ENCODE peak calls at places on chromosomes 1 and 21, in nine cellular contexts. Q is BE2C; H is NCI-H226; I is memory B cell; C is activated naive CD4-positive, alpha-beta T cell treated with anti-CD3 and anti-CD28 coated beads, Interleukin-2, amount 10 ng/mL, durations not matched to agents 7 days and 5 days; G is Caki2; R is T-cell; Y is A549; A is HT-29. N is an unnamed sample.

GRCh38 chr1:161946071-161946987 is 77.3 kb downstream of the OLFML2B start:
- DNase-seq in Q (no peak), Y (no peak), C (no peak), I (no peak), A (no peak), H (no peak), R (no peak), G (no peak), N (no peak)

GRCh38 chr1:205255941-205256780 is 28.4 kb downstream of the TMCC2 start:
- DNase-seq in A (peak; percentile 94), I (peak; percentile 80), Q (peak; percentile 90), G (peak; percentile 76), Y (peak; percentile 82), H (peak; percentile 57), C (peak; percentile 91), R (peak; percentile 69), N (peak; percentile 82)

GRCh38 chr1:202274611-202275010 is 67.1 kb downstream of the UBE2T start:
- DNase-seq in G (no peak), H (no peak), I (no peak), C (peak; percentile 66), A (peak; percentile 63), Y (peak; percentile 54), Q (peak; percentile 70), R (peak; percentile 19), N (peak; percentile 17)

GRCh38 chr1:151062738-151063371 is 2.7 kb downstream of the MLLT11 start:
- DNase-seq in C (no peak), Y (peak; percentile 62), I (no peak), H (peak; percentile 90), Q (peak; percentile 45), G (peak; percentile 70), R (no peak), A (no peak), N (peak; percentile 70)

GRCh38 chr1:175481126-175482071 is 262.0 kb downstream of the TNR start:
- DNase-seq in I (peak; percentile 46), C (no peak), H (no peak), A (peak; percentile 40), R (no peak), Q (no peak), Y (peak; percentile 12), G (peak; percentile 13), N (no peak)

GRCh38 chr1:59290173-59290954 is 6.5 kb upstream of the FGGY start:
- DNase-seq in C (peak; percentile 37), Y (peak; percentile 68), A (peak; percentile 86), R (no peak), G (peak; percentile 54), Q (peak; percentile 25), H (peak; percentile 35), I (no peak), N (peak; percentile 74)

GRCh38 chr21:34537838-34538237 is 25.8 kb upstream of the KCNE1 start:
- DNase-seq in C (no peak), A (no peak), H (peak; percentile 10), G (no peak), I (no peak), Q (no peak), R (no peak), Y (no peak), N (no peak)

GRCh38 chr1:61842863-61843514 is 100.7 kb downstream of the PATJ start:
- DNase-seq in R (no peak), Q (peak; percentile 11), G (peak; percentile 13), C (no peak), H (no peak), Y (peak; percentile 2), A (peak; percentile 19), I (no peak), N (no peak)

GRCh38 chr21:43893536-43894205 is 28.6 kb downstream of the AGPAT3 start:
- DNase-seq in Q (no peak), G (no peak), A (no peak), R (no peak), I (no peak), Y (no peak), C (no peak), H (no peak), N (no peak)

GRCh38 chr1:51752073-51752948 is 126.2 kb downstream of the NRDC start:
- DNase-seq in H (no peak), Q (no peak), A (no peak), I (no peak), C (no peak), R (no peak), Y (no peak), G (no peak), N (no peak)

GRCh38 chr21:34205811-34206635 is 132.6 kb downstream of the MRPS6 start:
- DNase-seq in I (no peak), C (no peak), A (no peak), G (no peak), Q (no peak), Y (no peak), H (no peak), R (no peak), N (no peak)

GRCh38 chr1:234620272-234620711 is 10.3 kb upstream of the IRF2BP2 start:
- DNase-seq in R (no peak), H (no peak), A (no peak), G (no peak), C (no peak), Y (no peak), I (no peak), Q (no peak), N (no peak)

GRCh38 chr1:173295391-173295790 is 88.3 kb upstream of the TNFSF4 start:
- DNase-seq in A (no peak), I (no peak), G (no peak), C (no peak), R (no peak), Y (no peak), H (no peak), Q (no peak), N (no peak)

GRCh38 chr1:159163609-159164008 is 7.8 kb upstream of the CADM3 start:
- DNase-seq in H (no peak), I (no peak), A (no peak), Q (no peak), Y (no peak), G (no peak), R (no peak), C (no peak), N (no peak)

GRCh38 chr1:111197598-111198289 is 2.7 kb downstream of the DENND2D start:
- DNase-seq in A (peak; percentile 53), Y (peak; percentile 43), I (no peak), C (peak; percentile 79), Q (peak; percentile 43), H (peak; percentile 18), R (peak; percentile 69), G (no peak), N (no peak)

GRCh38 chr1:109880961-109881894 is 29.4 kb upstream of the CSF1 start:
- DNase-seq in A (no peak), R (no peak), C (no peak), H (peak; percentile 70), Q (no peak), G (no peak), Y (no peak), I (no peak), N (no peak)

GRCh38 chr1:40309374-40310128 is 7.5 kb downstream of the COL9A2 start:
- DNase-seq in Q (no peak), Y (no peak), C (no peak), R (no peak), A (no peak), H (no peak), I (no peak), G (no peak), N (no peak)

GRCh38 chr21:45555251-45555556 is 13.0 kb upstream of the SLC19A1 start:
- DNase-seq in Y (no peak), A (no peak), R (no peak), H (no peak), C (no peak), Q (no peak), I (no peak), G (no peak), N (no peak)

GRCh38 chr1:182649041-182649440 is 35.3 kb downstream of the RGS8 start:
- DNase-seq in C (no peak), R (no peak), I (no peak), H (no peak), Y (no peak), A (no peak), G (no peak), Q (no peak), N (no peak)

GRCh38 chr21:20999567-21000169 is 1.5 kb downstream of the NCAM2 start:
- DNase-seq in G (peak; percentile 16), A (peak; percentile 28), R (no peak), H (peak; percentile 43), Y (peak; percentile 11), Q (peak; percentile 54), C (peak; percentile 43), I (no peak), N (peak; percentile 34)

GRCh38 chr1:153534226-153534932 is 1.4 kb downstream of the S100A6 start:
- DNase-seq in I (no peak), Q (no peak), H (peak; percentile 22), G (no peak), C (no peak), A (peak; percentile 34), R (no peak), Y (peak; percentile 51), N (peak; percentile 29)

GRCh38 chr1:94795321-94795899 is 24.7 kb upstream of the SLC44A3 start:
- DNase-seq in G (no peak), H (no peak), A (no peak), C (no peak), R (no peak), Q (no peak), I (no peak), Y (no peak), N (no peak)

GRCh38 chr1:6962390-6962955 is 177.2 kb downstream of the CAMTA1 start:
- DNase-seq in H (peak; percentile 95), Y (peak; percentile 98), G (peak; percentile 99), R (peak; percentile 22), I (no peak), Q (peak; percentile 25), C (peak; percentile 52), A (no peak), N (no peak)

GRCh38 chr1:182765416-182765815 is 24.2 kb upstream of the NPL start:
- DNase-seq in Q (no peak), I (no peak), H (no peak), G (no peak), Y (no peak), R (no peak), C (no peak), A (no peak), N (no peak)

GRCh38 chr1:98704474-98704873 is 43.0 kb downstream of the SNX7 start:
- DNase-seq in Y (peak; percentile 30), Q (peak; percentile 33), G (no peak), R (no peak), C (no peak), I (no peak), A (no peak), H (no peak), N (no peak)

GRCh38 chr1:202159534-202160371 is 649 bp downstream of the PTPN7 start:
- DNase-seq in Q (no peak), Y (no peak), C (peak; percentile 80), I (no peak), G (no peak), R (peak; percentile 42), A (no peak), H (no peak), N (no peak)

GRCh38 chr1:7329868-7330615 is 441.1 kb upstream of the VAMP3 start:
- DNase-seq in Q (no peak), A (no peak), G (no peak), H (no peak), R (no peak), Y (no peak), I (no peak), C (no peak), N (no peak)

GRCh38 chr1:202084791-202085681 is 37.7 kb upstream of the GPR37L1 start:
- DNase-seq in Q (no peak), C (no peak), A (peak; percentile 95), G (no peak), Y (peak; percentile 70), R (no peak), I (no peak), H (no peak), N (no peak)

GRCh38 chr1:9652379-9653194 is 1.1 kb downstream of the PIK3CD start:
- DNase-seq in C (peak; percentile 83), I (peak; percentile 71), Q (no peak), R (peak; percentile 71), G (no peak), A (no peak), H (no peak), Y (no peak), N (no peak)

GRCh38 chr1:234980657-234981396 is 147.8 kb downstream of the TOMM20 start:
- DNase-seq in Q (peak; percentile 40), H (peak; percentile 75), I (peak; percentile 36), G (peak; percentile 92), A (peak; percentile 88), R (peak; percentile 30), Y (peak; percentile 89), C (peak; percentile 69), N (peak; percentile 94)

GRCh38 chr1:117210831-117211261 is at the start of gene VTCN1:
- DNase-seq in Y (peak; percentile 39), H (peak; percentile 5), A (peak; percentile 55), I (no peak), C (no peak), G (peak; percentile 28), R (no peak), Q (no peak), N (peak; percentile 94)